ENCODE peak calls at places on chromosomes 3 and 15, in seven cellular contexts. I is CD8-positive, alpha-beta memory T cell; N is A673; T is transverse colon; X is GM23338; Z is testis; K is lung. C is an unnamed sample. For H3K4me1, the result is how much of the 10 kb centered on the place peaks cover.

GRCh38 chr3:127469760-127470159 is 120.8 kb downstream of the TPRA1 start:
- DNase-seq in I (no peak), N (no peak), T (no peak), X (no peak), Z (peak), K (no peak), C (no peak)

GRCh38 chr15:80999623-81000036 is 1.1 kb upstream of the TLNRD1 start:
- DNase-seq in I (peak), N (no peak), T (peak), X (peak), Z (no peak), K (no peak), C (no peak)

GRCh38 chr3:89252865-89253264 is 145.4 kb downstream of the EPHA3 start:
- DNase-seq in I (no peak), N (peak), T (no peak), X (no peak), Z (no peak), K (no peak), C (no peak)

GRCh38 chr3:171245796-171246453 is 214.3 kb downstream of the TNIK start:
- DNase-seq in I (no peak), N (no peak), T (no peak), X (no peak), Z (no peak), K (no peak), C (no peak)

GRCh38 chr3:151169700-151170224 is 33.3 kb downstream of the GPR171 start:
- DNase-seq in I (no peak), N (no peak), T (peak), X (no peak), Z (peak), K (peak), C (peak)

GRCh38 chr3:100726706-100727105 is 17.4 kb downstream of the TFG start:
- DNase-seq in I (no peak), N (no peak), T (no peak), X (no peak), Z (no peak), K (no peak), C (no peak)

GRCh38 chr15:89221543-89221942 is at the start of gene RLBP1:
- DNase-seq in I (no peak), N (no peak), T (no peak), X (no peak), Z (no peak), K (no peak), C (no peak)

GRCh38 chr15:65801229-65801813 is 9.2 kb upstream of the DENND4A start:
- DNase-seq in I (no peak), N (no peak), T (no peak), X (no peak), Z (no peak), K (no peak), C (no peak)

GRCh38 chr3:39434574-39434973 is 28.1 kb downstream of the RPSA start:
- DNase-seq in I (no peak), N (no peak), T (no peak), X (no peak), Z (no peak), K (no peak), C (no peak)

GRCh38 chr3:71423151-71423906 is 160.2 kb downstream of the FOXP1 start:
- DNase-seq in I (no peak), N (peak), T (no peak), X (no peak), Z (no peak), K (no peak), C (no peak)

GRCh38 chr3:4976109-4976508 is 3.1 kb upstream of the BHLHE40 start:
- DNase-seq in I (no peak), N (peak), T (peak), X (peak), Z (peak), K (peak), C (peak)

GRCh38 chr15:84981054-84981710 is 474 bp upstream of the PDE8A start:
- DNase-seq in I (peak), N (peak), T (peak), X (peak), Z (peak), K (peak), C (peak)

GRCh38 chr3:107987036-107987557 is 103.7 kb downstream of the CD47 start:
- DNase-seq in I (no peak), N (peak), T (peak), X (no peak), Z (peak), K (peak), C (peak)

GRCh38 chr3:17954801-17955200 is 212.4 kb upstream of the TBC1D5 start:
- DNase-seq in I (no peak), N (no peak), T (no peak), X (peak), Z (no peak), K (no peak), C (no peak)
- H3K4me1 ChIP-seq in I (under half), N (under half), T (under half), X (under half), Z (under half), K (under half), C (under half)

GRCh38 chr15:98735895-98736617 is 87.7 kb downstream of the IGF1R start:
- DNase-seq in I (no peak), N (peak), T (no peak), X (no peak), Z (no peak), K (no peak), C (no peak)

GRCh38 chr15:98735304-98735703 is 87.0 kb downstream of the IGF1R start:
- DNase-seq in I (no peak), N (no peak), T (no peak), X (no peak), Z (no peak), K (no peak), C (no peak)

GRCh38 chr15:98733098-98733497 is 84.8 kb downstream of the IGF1R start:
- DNase-seq in I (no peak), N (no peak), T (no peak), X (no peak), Z (no peak), K (no peak), C (no peak)

GRCh38 chr15:98737122-98737521 is 88.8 kb downstream of the IGF1R start:
- DNase-seq in I (no peak), N (no peak), T (no peak), X (no peak), Z (no peak), K (no peak), C (no peak)

GRCh38 chr15:98734472-98735284 is 86.3 kb downstream of the IGF1R start:
- DNase-seq in I (no peak), N (no peak), T (no peak), X (no peak), Z (no peak), K (no peak), C (peak)
- H3K4me1 ChIP-seq in I (under half), N (under half), T (under half), X (half or more), Z (under half), K (under half), C (under half)

DNA sequence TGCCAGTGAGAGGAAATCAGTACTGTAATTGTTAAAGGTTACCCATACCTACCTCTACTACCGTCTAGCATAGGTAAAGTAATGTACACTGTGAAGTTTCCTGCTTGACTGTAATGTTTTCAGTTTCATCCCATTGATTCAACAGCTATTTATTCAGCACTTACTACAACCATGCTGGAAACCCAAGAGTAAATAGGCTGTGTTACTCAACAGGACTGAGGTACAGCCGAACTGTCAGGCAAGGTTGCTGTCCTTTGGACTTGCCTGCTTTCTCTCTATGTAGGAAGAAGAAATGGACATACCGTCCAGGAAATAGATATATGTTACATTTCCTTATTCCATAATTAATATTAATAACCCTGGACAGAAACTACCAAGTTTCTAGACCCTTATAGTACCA is 265.5 kb downstream of the NR2F2 start:
- DNase-seq in I (no peak), N (no peak), T (no peak), X (no peak), Z (no peak), K (no peak), C (no peak)
- H3K4me1 ChIP-seq in I (under half), N (under half), T (under half), X (under half), Z (under half), K (under half), C (under half)

GRCh38 chr3:66039590-66039887 is 821 bp upstream of the MAGI1 start:
- DNase-seq in I (no peak), N (no peak), T (peak), X (peak), Z (peak), K (no peak), C (peak)

GRCh38 chr3:66038384-66038725 is 363 bp downstream of the MAGI1 start:
- DNase-seq in I (no peak), N (no peak), T (no peak), X (no peak), Z (no peak), K (no peak), C (no peak)

GRCh38 chr3:66037986-66038369 is 740 bp downstream of the MAGI1 start:
- DNase-seq in I (no peak), N (no peak), T (peak), X (no peak), Z (peak), K (no peak), C (no peak)

GRCh38 chr3:66037330-66037985 is 1.3 kb downstream of the MAGI1 start:
- DNase-seq in I (no peak), N (peak), T (peak), X (peak), Z (peak), K (peak), C (peak)

GRCh38 chr3:66038726-66039589 is at the start of gene MAGI1:
- DNase-seq in I (no peak), N (peak), T (peak), X (peak), Z (peak), K (peak), C (peak)
- H3K4me1 ChIP-seq in I (under half), N (under half), T (under half), X (under half), Z (under half), K (under half), C (under half)

DNA sequence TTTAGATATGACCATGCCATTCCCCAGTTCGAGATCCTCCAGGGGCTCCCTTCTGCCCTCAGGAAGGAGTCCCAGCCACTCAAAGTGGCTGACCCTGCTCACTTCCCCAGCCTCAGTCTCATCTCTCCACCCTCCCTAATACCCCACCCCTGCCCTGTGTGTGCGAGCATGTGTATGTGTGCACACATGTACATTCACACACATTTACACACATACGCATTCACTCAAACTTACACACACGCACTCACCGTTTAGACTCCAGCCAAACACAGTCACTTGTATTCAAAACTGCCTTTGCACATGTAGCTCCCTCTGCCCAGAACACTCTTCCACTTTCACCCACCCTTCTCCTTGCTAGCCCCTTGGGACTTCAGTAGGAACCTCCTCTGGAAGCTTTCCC is 11.4 kb downstream of the PLA2G4E start:
- DNase-seq in I (no peak), N (no peak), T (no peak), X (no peak), Z (no peak), K (no peak), C (no peak)
- H3K4me1 ChIP-seq in I (under half), N (under half), T (under half), X (under half), Z (under half), K (under half), C (under half)

GRCh38 chr3:58169371-58169770 is 41.4 kb downstream of the DNASE1L3 start:
- DNase-seq in I (no peak), N (no peak), T (no peak), X (no peak), Z (no peak), K (no peak), C (no peak)

GRCh38 chr3:58167431-58168351 is 43.1 kb downstream of the DNASE1L3 start:
- DNase-seq in I (peak), N (peak), T (peak), X (peak), Z (peak), K (peak), C (peak)

GRCh38 chr3:58171126-58171525 is 39.6 kb downstream of the DNASE1L3 start:
- DNase-seq in I (no peak), N (no peak), T (no peak), X (no peak), Z (no peak), K (no peak), C (no peak)

GRCh38 chr3:58168498-58168897 is 42.3 kb downstream of the DNASE1L3 start:
- DNase-seq in I (no peak), N (no peak), T (no peak), X (no peak), Z (no peak), K (no peak), C (no peak)

DNA sequence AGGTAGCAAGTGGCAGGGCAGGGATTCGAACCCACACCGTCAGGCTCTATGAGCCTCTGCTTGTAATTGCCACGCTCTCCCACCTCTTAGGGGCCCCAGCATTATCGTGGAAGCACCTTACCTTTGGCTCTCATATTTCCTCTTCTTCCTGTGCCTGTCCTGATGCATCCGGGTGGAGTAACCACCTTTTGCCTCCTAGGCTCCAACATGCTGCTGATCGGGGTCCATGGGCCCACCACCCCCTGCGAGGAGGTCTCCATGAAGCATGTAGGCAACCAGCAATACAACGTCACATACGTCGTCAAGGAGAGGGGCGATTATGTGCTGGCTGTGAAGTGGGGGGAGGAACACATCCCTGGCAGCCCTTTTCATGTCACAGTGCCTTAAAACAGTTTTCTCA is 40.4 kb downstream of the DNASE1L3 start:
- DNase-seq in I (no peak), N (no peak), T (no peak), X (no peak), Z (no peak), K (no peak), C (no peak)
- H3K4me1 ChIP-seq in I (under half), N (under half), T (under half), X (under half), Z (under half), K (under half), C (under half)

DNA sequence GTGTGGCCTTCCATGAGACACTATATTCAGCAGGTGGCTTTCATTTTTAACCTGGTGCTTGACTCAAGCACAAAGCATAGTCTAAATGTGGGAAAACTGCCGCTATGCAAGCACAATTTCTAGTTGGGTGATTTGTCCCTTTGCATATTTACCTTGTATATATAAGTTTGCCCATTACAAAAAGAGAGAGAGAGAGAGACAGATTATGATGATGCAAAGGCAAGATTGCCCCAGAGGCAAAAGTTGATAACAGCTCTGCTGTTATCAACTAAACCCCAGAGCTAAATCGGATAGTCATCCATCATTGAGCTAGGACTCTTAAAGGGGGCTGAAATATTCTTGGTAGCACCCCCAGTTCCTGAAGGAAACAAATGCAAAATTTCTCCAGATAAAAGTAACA is 141.5 kb downstream of the AQP9 start:
- DNase-seq in I (no peak), N (no peak), T (no peak), X (no peak), Z (no peak), K (no peak), C (no peak)
- H3K4me1 ChIP-seq in I (under half), N (under half), T (under half), X (under half), Z (under half), K (under half), C (under half)

GRCh38 chr3:124783696-124784095 is 53.4 kb downstream of the UMPS start:
- DNase-seq in I (no peak), N (no peak), T (no peak), X (no peak), Z (no peak), K (no peak), C (no peak)
- H3K4me1 ChIP-seq in I (under half), N (under half), T (half or more), X (under half), Z (half or more), K (under half), C (under half)

C was measured in cardiac muscle cell.